ENCODE peak calls at places on chromosomes 13 and 19, in five cellular contexts. Z is Peyer's patch, P is esophagus squamous epithelium, N is spleen, E is H9. V is an unnamed sample. For H3K27me3, the result is how much of the 10 kb centered on the place peaks cover.

GRCh38 chr19:46608178-46608577 is 7.0 kb downstream of the CALM3 start:
- DNase-seq in N (no peak), P (no peak), Z (no peak), E (no peak), V (no peak)

GRCh38 chr19:12834976-12835757 is 788 bp upstream of the RTBDN start:
- DNase-seq in P (no peak), N (no peak), Z (no peak), E (peak), V (no peak)

GRCh38 chr13:62524498-62524897 is 1108.8 kb upstream of the PCDH20 start:
- DNase-seq in Z (no peak), E (no peak), N (no peak), P (no peak), V (no peak)

GRCh38 chr19:42965204-42965603 is 28.2 kb upstream of the PSG7 start:
- DNase-seq in E (no peak), Z (no peak), N (no peak), P (no peak), V (no peak)

GRCh38 chr13:105327727-105328126 is 1207.7 kb downstream of the EFNB2 start:
- DNase-seq in N (no peak), P (no peak), E (no peak), Z (no peak), V (no peak)

GRCh38 chr13:73722120-73722519 is 412.1 kb downstream of the KLF12 start:
- DNase-seq in N (no peak), P (no peak), E (no peak), Z (no peak), V (no peak)

GRCh38 chr19:34983786-34984185 is 16.3 kb upstream of the GRAMD1A start:
- DNase-seq in Z (no peak), P (no peak), N (no peak), E (no peak), V (no peak)

GRCh38 chr13:83546476-83546875 is 335.8 kb downstream of the SLITRK1 start:
- DNase-seq in N (no peak), P (no peak), E (no peak), Z (no peak), V (no peak)

GRCh38 chr19:47239610-47240296 is 8.8 kb upstream of the BBC3 start:
- DNase-seq in Z (peak), E (peak), P (no peak), N (peak), V (peak)

GRCh38 chr13:29676535-29676934 is 81.0 kb upstream of the SLC7A1 start:
- DNase-seq in Z (peak), E (no peak), P (no peak), N (no peak), V (no peak)

GRCh38 chr13:100835695-100836094 is 161.1 kb upstream of the TMTC4 start:
- DNase-seq in P (no peak), N (no peak), E (no peak), Z (no peak), V (no peak)

GRCh38 chr19:703651-704446 is 4.9 kb upstream of the PALM start:
- DNase-seq in N (peak), P (no peak), E (peak), Z (peak), V (peak)

GRCh38 chr13:23844132-23844531 is 45.1 kb downstream of the MIPEP start:
- DNase-seq in E (no peak), P (no peak), N (no peak), Z (no peak), V (no peak)

GRCh38 chr19:50817941-50818858 is 5.4 kb downstream of the KLK1 start:
- DNase-seq in E (peak), Z (peak), N (peak), P (no peak), V (peak)

GRCh38 chr19:32318884-32319520 is 26.4 kb upstream of the ZNF507 start:
- DNase-seq in P (no peak), Z (no peak), N (no peak), E (peak), V (no peak)

GRCh38 chr19:32324631-32325215 is 20.7 kb upstream of the ZNF507 start:
- DNase-seq in Z (no peak), P (no peak), N (no peak), E (no peak), V (no peak)

GRCh38 chr19:32317045-32317444 is 28.4 kb upstream of the ZNF507 start:
- DNase-seq in P (no peak), E (no peak), Z (no peak), N (no peak), V (no peak)

DNA sequence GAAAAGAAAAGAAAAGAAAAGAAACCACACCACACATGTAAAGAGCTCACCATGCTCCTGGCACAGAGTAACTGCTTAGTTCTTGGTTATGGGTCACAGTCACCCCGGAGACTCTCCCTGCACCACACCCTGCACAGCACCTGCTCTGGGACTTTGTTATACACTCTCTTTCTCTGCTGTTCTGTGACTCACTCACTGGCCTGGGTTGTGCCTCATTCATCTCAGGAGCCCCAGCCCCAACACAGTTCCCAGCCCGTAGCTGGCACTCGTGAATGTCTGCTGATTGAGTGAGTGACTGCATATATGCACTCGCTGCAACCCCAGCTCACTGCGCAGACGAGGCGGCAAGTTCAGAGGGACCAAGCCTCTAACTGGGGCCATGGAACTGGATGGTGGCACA is 22.9 kb upstream of the ZNF507 start:
- DNase-seq in P (no peak), N (no peak), E (no peak), Z (peak), V (no peak)
- TF ChIP-seq CTCF in P (no peak), N (no peak), E (no peak), Z (no peak), V (no peak)

GRCh38 chr19:2475018-2475701 is 767 bp upstream of the GADD45B start:
- DNase-seq in E (no peak), Z (peak), N (peak), P (no peak), V (peak)
- H3K27me3 ChIP-seq in E (under half), Z (under half), N (under half), P (under half), V (under half)

GRCh38 chr19:44539991-44540390 is 10.5 kb upstream of the CEACAM20 start:
- DNase-seq in N (no peak), P (no peak), Z (no peak), E (no peak), V (no peak)
- TF ChIP-seq CTCF in N (no peak), P (no peak), Z (no peak), E (no peak), V (no peak)

DNA sequence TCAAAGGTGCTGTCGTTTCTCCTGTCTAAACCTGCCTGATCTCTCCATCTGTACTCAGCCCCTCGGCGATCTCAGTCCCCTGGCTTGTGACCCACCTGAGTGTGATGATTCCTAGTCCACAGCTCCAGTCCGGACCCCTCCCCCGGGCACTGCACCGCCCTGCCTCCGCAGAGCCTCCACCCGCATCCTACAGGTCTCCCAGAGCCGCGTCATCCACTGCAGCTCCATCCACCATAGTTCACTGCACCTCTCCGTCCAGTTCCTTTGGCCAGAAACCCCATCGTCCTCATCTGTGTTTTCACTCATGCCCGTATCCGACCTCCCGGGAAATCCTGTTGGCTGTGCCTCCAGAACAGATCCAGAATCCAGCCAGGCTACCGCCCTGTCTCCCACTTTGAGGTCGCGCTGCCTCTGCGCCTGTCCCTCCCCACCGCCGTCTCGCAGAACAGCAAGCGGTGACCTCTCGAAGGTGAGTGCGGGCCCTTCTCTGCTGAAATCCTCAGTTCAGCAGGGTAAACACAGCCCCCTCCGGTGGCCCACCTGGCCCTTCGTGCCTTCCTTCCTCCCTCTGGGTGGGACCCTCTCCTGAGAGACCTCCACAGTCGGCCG is 51.9 kb upstream of the MCF2L start:
- DNase-seq in P (no peak), E (no peak), Z (no peak), N (no peak), V (no peak)
- H3K27me3 ChIP-seq in P (under half), E (under half), Z (under half), N (under half), V (under half)

GRCh38 chr13:92074658-92075057 is 676.2 kb downstream of the GPC5 start:
- DNase-seq in Z (no peak), N (no peak), E (peak), P (no peak), V (no peak)
- TF ChIP-seq CTCF in Z (no peak), N (no peak), E (peak), P (no peak), V (peak)

DNA sequence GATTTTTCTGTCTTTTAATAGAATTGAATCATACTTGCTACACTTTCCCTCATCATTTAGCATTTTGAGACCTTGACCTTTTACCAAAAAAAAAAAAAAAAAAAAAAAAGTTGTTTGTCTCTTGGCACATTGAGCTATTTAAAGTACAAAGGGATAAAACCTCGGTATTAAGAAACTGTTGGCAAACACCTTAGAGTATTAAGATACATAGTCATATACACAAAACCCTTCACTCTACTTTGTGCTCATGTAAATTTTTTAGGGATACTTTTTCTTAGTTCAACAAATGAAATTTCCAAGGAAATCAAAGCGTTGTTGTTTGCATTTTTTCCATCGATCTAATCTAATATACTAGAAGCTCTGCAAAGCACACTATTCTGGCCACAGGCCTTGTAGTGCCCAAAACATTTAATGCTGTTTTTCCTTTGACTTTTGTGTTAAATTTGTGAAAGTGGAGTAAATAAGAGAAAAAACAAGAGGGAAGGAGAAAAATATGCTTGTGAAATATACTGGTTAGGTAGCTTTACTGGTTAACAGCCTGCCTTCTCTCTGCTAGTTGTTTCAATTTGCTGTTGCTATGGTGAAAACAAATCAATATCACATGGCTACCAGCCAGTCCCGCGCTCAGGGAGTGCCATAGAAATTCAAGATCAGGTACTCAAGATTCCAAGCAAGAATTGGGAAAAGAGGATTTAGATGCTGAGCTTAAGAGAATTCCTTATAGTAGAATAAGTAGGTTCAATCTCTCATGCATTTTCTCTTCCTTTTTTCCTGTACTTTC is 2.6 kb downstream of the MBNL2 start:
- DNase-seq in Z (no peak), N (no peak), E (no peak), P (no peak), V (peak)
- H3K27me3 ChIP-seq in Z (under half), N (under half), E (under half), P (under half), V (under half)

DNA sequence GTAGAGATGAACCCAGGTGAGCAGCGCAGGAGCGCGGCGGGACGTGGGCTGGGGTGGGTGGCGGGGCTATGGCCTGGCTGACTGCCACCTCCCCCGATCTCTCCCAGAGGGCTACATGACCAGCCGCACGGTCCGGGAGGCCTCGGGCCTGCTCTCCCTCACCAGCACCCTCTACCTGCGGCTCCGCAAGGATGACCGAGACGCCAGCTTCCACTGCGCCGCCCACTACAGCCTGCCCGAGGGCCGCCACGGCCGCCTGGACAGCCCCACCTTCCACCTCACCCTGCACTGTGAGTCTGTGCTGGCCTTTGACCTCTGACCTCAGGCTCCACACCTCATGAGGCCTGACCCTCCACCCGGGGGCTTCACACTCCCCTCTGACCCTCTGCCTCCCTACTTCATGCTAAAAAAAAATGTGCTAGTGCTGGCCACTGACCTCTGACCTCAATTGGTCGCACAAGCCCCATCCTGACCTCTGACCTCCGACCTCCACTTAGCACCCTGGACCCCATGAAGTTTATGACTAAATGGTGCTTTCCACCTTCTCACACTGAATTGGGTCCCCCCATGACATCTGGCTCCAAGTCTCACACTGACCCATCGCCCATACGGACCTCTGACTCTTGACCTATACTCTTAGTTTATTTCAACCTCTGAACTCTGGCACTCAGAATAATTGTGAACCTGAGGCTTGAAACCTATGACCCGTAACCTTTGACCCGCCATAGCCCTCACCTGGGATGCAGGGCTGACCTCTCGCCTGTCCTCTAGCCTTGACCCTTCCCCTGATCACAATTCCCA is 4.6 kb downstream of the BCAM start:
- DNase-seq in P (no peak), N (no peak), Z (no peak), E (peak), V (no peak)
- TF ChIP-seq CTCF in P (no peak), N (no peak), Z (no peak), E (peak), V (no peak)